ENCODE peak calls at places on chromosomes 2 and 18, in four cellular contexts. Y, V, J and E are unnamed samples.

GRCh38 chr2:236944561-236944960 is 141.1 kb upstream of the COPS8 start:
- DNase-seq in Y (no peak), V (no peak), J (no peak), E (no peak)

GRCh38 chr18:55018602-55019001 is 59.3 kb upstream of the CCDC68 start:
- DNase-seq in Y (no peak), V (no peak), J (no peak), E (no peak)

GRCh38 chr2:10675126-10675525 is 14.6 kb downstream of the NOL10 start:
- DNase-seq in Y (no peak), V (no peak), J (no peak), E (no peak)

GRCh38 chr2:121532347-121532766 is 1.7 kb downstream of the RNU4ATAC start:
- DNase-seq in Y (no peak), V (no peak), J (no peak), E (no peak)

GRCh38 chr18:57790316-57790715 is 12.8 kb downstream of the ATP8B1 start:
- DNase-seq in Y (no peak), V (no peak), J (no peak), E (no peak)

GRCh38 chr2:62229082-62229620 is 33.2 kb downstream of the B3GNT2 start:
- DNase-seq in Y (no peak), V (no peak), J (no peak), E (no peak)

GRCh38 chr2:158923180-158923594 is 45.3 kb upstream of the TANC1 start:
- DNase-seq in Y (no peak), V (no peak), J (no peak), E (no peak)

GRCh38 chr18:80253236-80253635 is 5.9 kb upstream of the PARD6G start:
- DNase-seq in Y (no peak), V (no peak), J (no peak), E (no peak)

GRCh38 chr18:46425511-46425910 is 231.5 kb downstream of the LOXHD1 start:
- DNase-seq in Y (no peak), V (no peak), J (no peak), E (no peak)

GRCh38 chr2:177118636-177119035 is 94.0 kb upstream of the HNRNPA3 start:
- DNase-seq in Y (no peak), V (no peak), J (no peak), E (no peak)

GRCh38 chr2:9081750-9082149 is 78.3 kb upstream of the MBOAT2 start:
- DNase-seq in Y (no peak), V (no peak), J (no peak), E (no peak)

GRCh38 chr18:61831071-61831470 is 61.7 kb downstream of the RNF152 start:
- DNase-seq in Y (no peak), V (no peak), J (no peak), E (no peak)

GRCh38 chr2:67650292-67651133 is 253.4 kb downstream of the ETAA1 start:
- DNase-seq in Y (peak; percentile 47), V (peak; percentile 94), J (peak; percentile 66), E (peak; percentile 80)

GRCh38 chr18:48800877-48801727 is 149.7 kb downstream of the SMAD7 start:
- DNase-seq in Y (peak; percentile 18), V (peak; percentile 9), J (peak; percentile 8), E (no peak)

GRCh38 chr2:170291474-170291873 is 113.5 kb downstream of the MYO3B start:
- DNase-seq in Y (no peak), V (no peak), J (no peak), E (no peak)

GRCh38 chr2:182713611-182714010 is 2.4 kb upstream of the DNAJC10 start:
- DNase-seq in Y (no peak), V (no peak), J (no peak), E (no peak)

GRCh38 chr2:147364597-147364996 is 480.2 kb upstream of the ACVR2A start:
- DNase-seq in Y (no peak), V (no peak), J (no peak), E (no peak)

GRCh38 chr18:4068552-4069158 is 386.5 kb downstream of the DLGAP1 start:
- DNase-seq in Y (no peak), V (no peak), J (peak; percentile 13), E (no peak)

GRCh38 chr2:99942948-99943347 is 199.4 kb downstream of the AFF3 start:
- DNase-seq in Y (no peak), V (no peak), J (no peak), E (no peak)

GRCh38 chr2:192628017-192628416 is 433.3 kb upstream of the TMEFF2 start:
- DNase-seq in Y (no peak), V (no peak), J (no peak), E (no peak)

GRCh38 chr2:190137561-190137960 is 75.0 kb upstream of the MSTN start:
- DNase-seq in Y (no peak), V (no peak), J (no peak), E (no peak)

GRCh38 chr2:179332903-179333302 is 68.3 kb upstream of the SESTD1 start:
- DNase-seq in Y (no peak), V (no peak), J (no peak), E (no peak)

GRCh38 chr2:96895709-96896651 is 26.1 kb upstream of the SEMA4C start:
- DNase-seq in Y (no peak), V (no peak), J (no peak), E (no peak)

GRCh38 chr2:171347158-171347557 is 86.6 kb downstream of the METTL8 start:
- DNase-seq in Y (no peak), V (no peak), J (no peak), E (no peak)

GRCh38 chr18:48371854-48372598 is 37.2 kb downstream of the ZBTB7C start:
- DNase-seq in Y (no peak), V (no peak), J (no peak), E (no peak)

GRCh38 chr2:28095622-28096021 is 205.1 kb downstream of the BABAM2 start:
- DNase-seq in Y (no peak), V (no peak), J (no peak), E (no peak)

GRCh38 chr2:12821656-12822055 is 104.9 kb downstream of the TRIB2 start:
- DNase-seq in Y (no peak), V (no peak), J (no peak), E (no peak)

GRCh38 chr2:45184606-45185005 is 175.4 kb upstream of the SIX2 start:
- DNase-seq in Y (no peak), V (no peak), J (no peak), E (no peak)

GRCh38 chr2:38610851-38611801 is 8.4 kb upstream of the HNRNPLL start:
- DNase-seq in Y (no peak), V (no peak), J (no peak), E (no peak)

GRCh38 chr2:45918816-45919655 is 267.6 kb downstream of the PRKCE start:
- DNase-seq in Y (peak; percentile 52), V (no peak), J (no peak), E (no peak)

GRCh38 chr2:98091738-98092137 is 4.8 kb downstream of the VWA3B start:
- DNase-seq in Y (no peak), V (no peak), J (no peak), E (no peak)

GRCh38 chr2:189393440-189394111 is 47.7 kb upstream of the WDR75 start:
- DNase-seq in Y (no peak), V (no peak), J (no peak), E (no peak)

GRCh38 chr18:27394687-27395086 is 209.6 kb upstream of the CHST9 start:
- DNase-seq in Y (no peak), V (no peak), J (no peak), E (no peak)

GRCh38 chr2:79669714-79670113 is 156.9 kb downstream of the CTNNA2 start:
- DNase-seq in Y (no peak), V (no peak), J (no peak), E (no peak)

GRCh38 chr18:676069-676468 is 18.6 kb downstream of the TYMS start:
- DNase-seq in Y (no peak), V (no peak), J (no peak), E (no peak)

GRCh38 chr18:45566025-45566740 is 49.1 kb upstream of the SLC14A2 start:
- DNase-seq in Y (no peak), V (peak; percentile 73), J (no peak), E (peak; percentile 14)

GRCh38 chr2:170030040-170030439 is 147.9 kb upstream of the MYO3B start:
- DNase-seq in Y (no peak), V (no peak), J (no peak), E (no peak)

GRCh38 chr18:10487161-10487560 is 32.7 kb downstream of the APCDD1 start:
- DNase-seq in Y (no peak), V (no peak), J (no peak), E (no peak)

GRCh38 chr18:10485475-10485874 is 31.0 kb downstream of the APCDD1 start:
- DNase-seq in Y (no peak), V (no peak), J (no peak), E (no peak)

GRCh38 chr18:10482363-10482984 is 28.0 kb downstream of the APCDD1 start:
- DNase-seq in Y (no peak), V (no peak), J (no peak), E (no peak)

GRCh38 chr18:10481831-10482230 is 27.4 kb downstream of the APCDD1 start:
- DNase-seq in Y (no peak), V (no peak), J (no peak), E (no peak)

DNA sequence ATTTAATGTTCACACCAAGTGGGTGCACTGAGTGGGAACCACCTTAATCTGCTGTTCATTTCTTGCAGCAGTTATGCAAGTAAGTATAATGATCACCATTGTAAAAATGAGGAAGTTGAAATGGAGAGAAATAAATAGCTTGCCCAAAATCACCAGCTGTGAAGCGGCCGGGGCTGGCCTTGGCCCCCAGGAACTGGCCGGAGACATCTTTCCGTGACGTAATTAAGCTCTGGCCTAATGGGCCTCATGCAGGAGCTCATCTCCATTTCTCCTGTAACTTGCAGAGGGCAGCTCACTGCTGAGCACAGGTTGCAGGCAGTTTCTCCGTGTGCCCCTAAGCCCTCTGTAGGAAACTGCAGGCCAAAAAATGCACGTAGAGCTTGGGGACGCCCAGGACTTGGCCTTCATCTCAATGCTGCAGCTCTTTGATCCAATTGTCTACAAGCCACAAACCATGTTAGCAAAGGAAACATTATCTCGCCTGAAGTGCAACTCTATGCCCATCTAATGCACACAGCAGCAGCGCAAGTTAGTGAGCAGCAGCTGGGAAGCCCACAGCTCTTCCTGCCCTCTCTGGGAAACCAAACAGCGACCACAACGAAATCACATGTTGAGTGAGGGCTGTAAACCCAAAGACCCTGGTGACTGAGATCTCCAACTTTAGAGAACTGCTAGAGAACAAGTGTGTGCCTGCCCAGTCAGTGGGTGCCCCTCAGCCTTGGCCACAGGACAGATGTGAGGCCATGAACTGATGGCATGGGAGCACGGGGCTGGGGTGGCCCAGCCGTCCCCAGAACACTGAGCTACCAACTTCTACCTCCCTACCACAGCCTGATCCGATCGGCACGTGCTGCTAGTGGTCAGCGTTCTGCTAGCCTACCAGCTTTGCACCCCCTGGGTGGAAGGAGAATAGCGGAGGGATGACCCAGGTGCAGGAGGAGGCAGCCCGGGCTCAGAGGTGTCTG is 28.8 kb downstream of the APCDD1 start:
- DNase-seq in Y (no peak), V (no peak), J (peak; percentile 25), E (peak; percentile 48)
- H3K4me3 ChIP-seq in Y (no peak overlapping the region), V (no peak overlapping the region), J (no peak overlapping the region), E (no peak overlapping the region)

GRCh38 chr18:3059272-3059671 is 46.3 kb upstream of the LPIN2 start:
- DNase-seq in Y (no peak), V (no peak), J (no peak), E (no peak)
- H3K4me3 ChIP-seq in Y (no peak overlapping the region), V (no peak overlapping the region), J (no peak overlapping the region), E (no peak overlapping the region)

DNA sequence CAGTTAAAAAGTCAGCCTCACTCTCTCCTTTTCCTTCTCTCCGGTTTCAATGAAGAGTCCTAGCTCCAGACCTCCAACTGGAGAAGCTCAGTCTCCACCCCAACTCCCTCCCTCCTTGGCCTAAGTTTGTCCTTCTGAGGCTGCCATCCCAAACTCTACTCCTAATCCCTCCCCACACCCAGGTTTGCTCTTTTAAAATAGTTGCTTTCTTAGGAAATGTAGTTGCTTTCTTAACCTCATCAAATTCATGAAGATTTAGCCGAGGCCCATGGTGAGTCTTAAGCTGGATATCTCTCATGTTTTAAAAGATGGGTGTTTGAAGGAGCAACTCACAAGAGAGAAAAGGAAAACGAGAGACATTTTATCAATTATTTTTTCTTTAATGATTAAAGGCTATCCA is 937 bp upstream of the LANCL1 start:
- DNase-seq in Y (no peak), V (peak; percentile 30), J (no peak), E (peak; percentile 37)
- H3K4me3 ChIP-seq in Y (no peak overlapping the region), V (no peak overlapping the region), J (no peak overlapping the region), E (peak overlapping the region; percentile 74)

GRCh38 chr2:111138834-111139233 is 18.1 kb downstream of the BCL2L11 start:
- DNase-seq in Y (no peak), V (no peak), J (no peak), E (no peak)
- H3K4me3 ChIP-seq in Y (no peak overlapping the region), V (no peak overlapping the region), J (no peak overlapping the region), E (no peak overlapping the region)